ENCODE peak calls at places on chromosomes 6 and 20, in nine cellular contexts. G, D, C, P, V, S, H, F and M are unnamed samples.

GRCh38 chr6:29456971-29457370 is at the start of the genes OR11A1 and OR2H1:
- DNase-seq in G (no peak), D (no peak), C (no peak), P (no peak), V (no peak), S (no peak), H (no peak), F (no peak), M (no peak)

GRCh38 chr20:35359335-35359997 is 52.3 kb downstream of the UQCC1 start:
- DNase-seq in G (no peak), D (no peak), C (no peak), P (no peak), V (no peak), S (no peak), H (no peak), F (no peak), M (no peak)

GRCh38 chr6:8492536-8493125 is 57.3 kb upstream of the SLC35B3 start:
- DNase-seq in G (no peak), D (no peak), C (no peak), P (no peak), V (no peak), S (peak), H (no peak), F (no peak), M (no peak)

GRCh38 chr20:25016471-25016870 is 23.9 kb upstream of the APMAP start:
- DNase-seq in G (no peak), D (no peak), C (no peak), P (no peak), V (no peak), S (no peak), H (no peak), F (peak), M (no peak)

GRCh38 chr20:32574296-32575226 is 10.6 kb downstream of the NOL4L start:
- DNase-seq in G (peak), D (peak), C (no peak), P (no peak), V (peak), S (peak), H (no peak), F (peak), M (peak)

GRCh38 chr20:22773326-22773725 is 189.0 kb upstream of the FOXA2 start:
- DNase-seq in G (peak), D (peak), C (no peak), P (no peak), V (no peak), S (no peak), H (no peak), F (no peak), M (no peak)

GRCh38 chr20:49653925-49654324 is 59.8 kb downstream of the B4GALT5 start:
- DNase-seq in G (no peak), D (no peak), C (no peak), P (no peak), V (no peak), S (no peak), H (no peak), F (no peak), M (no peak)

GRCh38 chr6:43021270-43022047 is at the start of gene RRP36:
- DNase-seq in G (peak), D (peak), C (peak), P (peak), V (peak), S (peak), H (peak), F (peak), M (peak)

GRCh38 chr6:96450082-96450759 is 71.4 kb upstream of the UFL1 start:
- DNase-seq in G (no peak), D (no peak), C (peak), P (peak), V (no peak), S (no peak), H (no peak), F (no peak), M (peak)

GRCh38 chr6:14832427-14832826 is 413.4 kb upstream of the JARID2 start:
- DNase-seq in G (no peak), D (no peak), C (no peak), P (no peak), V (no peak), S (no peak), H (no peak), F (no peak), M (no peak)

GRCh38 chr6:104796031-104796785 is 63.5 kb downstream of the HACE1 start:
- DNase-seq in G (no peak), D (no peak), C (no peak), P (no peak), V (no peak), S (no peak), H (no peak), F (no peak), M (no peak)

GRCh38 chr20:62616728-62617621 is 25.3 kb upstream of the SLCO4A1 start:
- DNase-seq in G (peak), D (peak), C (peak), P (peak), V (no peak), S (peak), H (peak), F (peak), M (peak)

GRCh38 chr20:19522080-19522801 is 235.8 kb upstream of the RIN2 start:
- DNase-seq in G (no peak), D (no peak), C (no peak), P (no peak), V (no peak), S (no peak), H (no peak), F (no peak), M (no peak)

GRCh38 chr6:113570651-113571050 is 286.5 kb upstream of the MARCKS start:
- DNase-seq in G (no peak), D (no peak), C (no peak), P (no peak), V (no peak), S (no peak), H (no peak), F (no peak), M (no peak)

GRCh38 chr6:45739058-45739457 is 276.6 kb downstream of the CLIC5 start:
- DNase-seq in G (no peak), D (no peak), C (no peak), P (no peak), V (no peak), S (no peak), H (no peak), F (no peak), M (no peak)

GRCh38 chr6:139765825-139766285 is 391.4 kb upstream of the CITED2 start:
- DNase-seq in G (peak), D (peak), C (no peak), P (no peak), V (no peak), S (peak), H (no peak), F (no peak), M (peak)

GRCh38 chr6:113338610-113339009 is 518.5 kb upstream of the MARCKS start:
- DNase-seq in G (no peak), D (no peak), C (no peak), P (no peak), V (no peak), S (no peak), H (no peak), F (no peak), M (no peak)

GRCh38 chr6:23316131-23316530 is 746.8 kb downstream of the HDGFL1 start:
- DNase-seq in G (peak), D (peak), C (no peak), P (no peak), V (peak), S (no peak), H (no peak), F (no peak), M (peak)

GRCh38 chr6:98835149-98836024 is 1.0 kb downstream of the POU3F2 start:
- DNase-seq in G (no peak), D (no peak), C (peak), P (no peak), V (no peak), S (peak), H (peak), F (peak), M (no peak)

GRCh38 chr6:65399355-65400084 is 307.5 kb downstream of the EYS start:
- DNase-seq in G (no peak), D (no peak), C (no peak), P (no peak), V (no peak), S (no peak), H (no peak), F (no peak), M (no peak)

GRCh38 chr6:44041461-44042260 is 85.6 kb downstream of the MRPL14 start:
- DNase-seq in G (peak), D (peak), C (no peak), P (peak), V (peak), S (peak), H (no peak), F (peak), M (peak)

GRCh38 chr20:20334489-20334888 is 33.4 kb upstream of the INSM1 start:
- DNase-seq in G (no peak), D (no peak), C (no peak), P (no peak), V (no peak), S (no peak), H (no peak), F (no peak), M (no peak)

GRCh38 chr20:46128310-46129151 is 10.4 kb downstream of the CD40 start:
- DNase-seq in G (peak), D (peak), C (peak), P (no peak), V (no peak), S (no peak), H (peak), F (peak), M (no peak)

GRCh38 chr6:43497129-43497396 is 13.1 kb downstream of the LRRC73 start:
- DNase-seq in G (no peak), D (no peak), C (no peak), P (no peak), V (no peak), S (no peak), H (no peak), F (no peak), M (no peak)

GRCh38 chr6:121335111-121336008 is 1.1 kb upstream of the TBC1D32 start:
- DNase-seq in G (no peak), D (peak), C (no peak), P (no peak), V (no peak), S (no peak), H (no peak), F (no peak), M (no peak)

GRCh38 chr6:21664263-21665081 is 70.9 kb downstream of the SOX4 start:
- DNase-seq in G (peak), D (no peak), C (peak), P (peak), V (no peak), S (peak), H (peak), F (peak), M (no peak)

GRCh38 chr6:122008105-122009100 is 391.0 kb upstream of the HSF2 start:
- DNase-seq in G (peak), D (peak), C (peak), P (no peak), V (no peak), S (peak), H (no peak), F (peak), M (no peak)

GRCh38 chr20:17680128-17680835 is 1.8 kb downstream of the RRBP1 start:
- DNase-seq in G (peak), D (peak), C (peak), P (peak), V (peak), S (peak), H (no peak), F (peak), M (peak)

GRCh38 chr20:46970937-46971630 is 76.4 kb downstream of the EYA2 start:
- DNase-seq in G (peak), D (peak), C (peak), P (no peak), V (peak), S (peak), H (peak), F (peak), M (peak)

GRCh38 chr6:7819641-7820040 is 90.9 kb downstream of the TXNDC5 start:
- DNase-seq in G (peak), D (peak), C (no peak), P (no peak), V (no peak), S (peak), H (no peak), F (no peak), M (no peak)

GRCh38 chr20:53752971-53753879 is 159.6 kb upstream of the ZNF217 start:
- DNase-seq in G (peak), D (no peak), C (no peak), P (no peak), V (no peak), S (peak), H (no peak), F (no peak), M (peak)

GRCh38 chr6:26126394-26127221 is 39.4 kb downstream of the HFE start:
- DNase-seq in G (no peak), D (no peak), C (no peak), P (no peak), V (no peak), S (peak), H (no peak), F (peak), M (peak)

GRCh38 chr20:52869276-52869675 is 102.9 kb upstream of the TSHZ2 start:
- DNase-seq in G (no peak), D (no peak), C (no peak), P (no peak), V (no peak), S (no peak), H (no peak), F (no peak), M (no peak)

GRCh38 chr6:110547266-110547964 is 71.0 kb upstream of the SLC22A16 start:
- DNase-seq in G (peak), D (no peak), C (no peak), P (no peak), V (no peak), S (peak), H (no peak), F (no peak), M (peak)

GRCh38 chr20:9348746-9349145 is 165.6 kb upstream of the LAMP5 start:
- DNase-seq in G (peak), D (peak), C (no peak), P (no peak), V (no peak), S (no peak), H (no peak), F (no peak), M (no peak)

GRCh38 chr6:149636116-149636515 is 12.4 kb downstream of the KATNA1 start:
- DNase-seq in G (peak), D (peak), C (no peak), P (no peak), V (peak), S (no peak), H (no peak), F (no peak), M (peak)

GRCh38 chr6:101845172-101845571 is 451.7 kb downstream of the GRIK2 start:
- DNase-seq in G (no peak), D (no peak), C (no peak), P (no peak), V (no peak), S (no peak), H (no peak), F (no peak), M (no peak)

GRCh38 chr6:50098306-50098705 is 48.6 kb upstream of the DEFB112 start:
- DNase-seq in G (no peak), D (no peak), C (no peak), P (no peak), V (no peak), S (no peak), H (no peak), F (no peak), M (no peak)

DNA sequence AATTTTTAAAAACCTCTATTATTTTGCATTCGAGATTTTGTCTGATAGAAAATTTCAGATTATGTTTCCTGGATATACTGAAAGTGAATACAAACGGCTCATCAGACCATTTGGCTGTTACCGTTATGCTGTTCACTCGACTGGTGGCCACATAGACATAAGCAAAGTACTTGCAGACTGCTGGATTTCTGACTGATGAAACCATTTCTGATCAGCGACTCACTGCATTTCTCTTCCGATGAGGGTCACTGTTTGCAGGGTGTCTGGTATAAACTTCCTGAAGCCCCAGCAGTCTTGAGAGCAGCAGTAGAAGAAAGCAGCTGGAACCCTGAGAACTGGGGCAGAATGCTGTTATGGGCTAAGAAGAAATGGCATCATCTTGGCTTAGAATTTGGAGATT is 17.7 kb downstream of the SNX9 start:
- DNase-seq in G (peak), D (peak), C (no peak), P (no peak), V (no peak), S (peak), H (no peak), F (no peak), M (peak)
- TF ChIP-seq CTCF in G (no peak), D (no peak), C (no peak), P (no peak), V (no peak), S (no peak), H (no peak), F (no peak), M (no peak)

DNA sequence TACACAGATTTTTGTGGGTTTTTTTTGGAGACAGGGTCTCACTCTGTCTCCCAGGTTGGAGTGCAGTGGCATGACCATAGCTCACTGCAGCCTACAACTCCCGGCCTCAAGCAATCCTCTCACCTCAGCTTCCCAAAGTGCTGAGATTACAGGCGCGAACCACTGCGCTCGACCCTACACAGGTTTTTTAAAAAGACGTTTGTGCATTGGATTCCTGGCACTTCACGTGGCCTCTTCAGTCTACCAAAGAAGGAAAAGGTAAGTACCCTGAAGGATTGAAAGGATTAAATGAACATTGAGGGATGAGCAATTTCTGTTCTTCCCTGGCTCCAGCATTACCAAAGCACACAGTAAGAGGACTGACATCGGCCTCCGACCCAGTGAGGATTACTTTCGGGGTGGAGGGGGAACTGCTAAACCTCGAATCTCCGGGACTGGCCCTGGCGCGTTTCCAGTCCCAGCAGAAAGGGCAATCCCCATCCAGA is 556 bp upstream of the YWHAB start:
- DNase-seq in G (no peak), D (no peak), C (no peak), P (no peak), V (no peak), S (no peak), H (no peak), F (no peak), M (no peak)
- H3K4me3 ChIP-seq in G (peak), D (peak), C (peak), P (peak), V (peak), S (peak), H (peak), F (peak), M (peak)

GRCh38 chr6:137543114-137543513 is 48.9 kb upstream of the OLIG3 start:
- DNase-seq in G (no peak), D (no peak), C (no peak), P (no peak), V (no peak), S (no peak), H (no peak), F (peak), M (no peak)
- TF ChIP-seq CTCF in G (no peak), D (no peak), C (no peak), P (no peak), V (no peak), S (no peak), H (no peak), F (peak), M (no peak)

GRCh38 chr6:63478751-63479150 is 93.5 kb upstream of the LOC128125822 start:
- DNase-seq in G (no peak), D (no peak), C (no peak), P (no peak), V (no peak), S (no peak), H (no peak), F (no peak), M (peak)

GRCh38 chr6:63475707-63476106 is 96.6 kb upstream of the LOC128125822 start:
- DNase-seq in G (no peak), D (no peak), C (no peak), P (no peak), V (no peak), S (no peak), H (no peak), F (no peak), M (no peak)

GRCh38 chr6:63471654-63472053 is 100.6 kb upstream of the LOC128125822 start:
- DNase-seq in G (no peak), D (no peak), C (no peak), P (no peak), V (no peak), S (no peak), H (no peak), F (no peak), M (no peak)

GRCh38 chr6:63476302-63476701 is 96.0 kb upstream of the LOC128125822 start:
- DNase-seq in G (no peak), D (peak), C (peak), P (no peak), V (no peak), S (no peak), H (no peak), F (peak), M (no peak)

GRCh38 chr6:63477422-63478040 is 94.7 kb upstream of the LOC128125822 start:
- DNase-seq in G (no peak), D (no peak), C (no peak), P (no peak), V (no peak), S (no peak), H (no peak), F (no peak), M (no peak)
- H3K4me3 ChIP-seq in G (no peak), D (no peak), C (no peak), P (no peak), V (no peak), S (no peak), H (no peak), F (no peak), M (no peak)

GRCh38 chr6:83413068-83413467 is 17.8 kb downstream of the ME1 start:
- DNase-seq in G (no peak), D (no peak), C (no peak), P (no peak), V (no peak), S (no peak), H (no peak), F (no peak), M (no peak)

GRCh38 chr6:83417880-83418663 is 12.8 kb downstream of the ME1 start:
- DNase-seq in G (peak), D (peak), C (peak), P (no peak), V (peak), S (peak), H (no peak), F (peak), M (peak)
- TF ChIP-seq CTCF in G (peak), D (peak), C (peak), P (peak), V (peak), S (peak), H (peak), F (peak), M (peak)

GRCh38 chr6:33452496-33452895 is 1.9 kb upstream of the ZBTB9 start:
- DNase-seq in G (no peak), D (no peak), C (no peak), P (no peak), V (no peak), S (no peak), H (no peak), F (no peak), M (no peak)

GRCh38 chr6:33451606-33452005 is 2.8 kb upstream of the ZBTB9 start:
- DNase-seq in G (no peak), D (no peak), C (no peak), P (no peak), V (no peak), S (no peak), H (no peak), F (no peak), M (no peak)

GRCh38 chr6:33454009-33454946 is at the start of gene ZBTB9:
- DNase-seq in G (peak), D (peak), C (peak), P (peak), V (peak), S (peak), H (peak), F (peak), M (peak)

GRCh38 chr6:33453361-33454008 is 891 bp upstream of the ZBTB9 start:
- DNase-seq in G (no peak), D (peak), C (no peak), P (no peak), V (no peak), S (peak), H (no peak), F (no peak), M (no peak)

GRCh38 chr6:33450434-33450833 is 3.9 kb upstream of the ZBTB9 start:
- DNase-seq in G (peak), D (peak), C (no peak), P (no peak), V (no peak), S (no peak), H (no peak), F (no peak), M (no peak)
- H3K4me3 ChIP-seq in G (no peak), D (no peak), C (no peak), P (no peak), V (no peak), S (no peak), H (no peak), F (no peak), M (no peak)

DNA sequence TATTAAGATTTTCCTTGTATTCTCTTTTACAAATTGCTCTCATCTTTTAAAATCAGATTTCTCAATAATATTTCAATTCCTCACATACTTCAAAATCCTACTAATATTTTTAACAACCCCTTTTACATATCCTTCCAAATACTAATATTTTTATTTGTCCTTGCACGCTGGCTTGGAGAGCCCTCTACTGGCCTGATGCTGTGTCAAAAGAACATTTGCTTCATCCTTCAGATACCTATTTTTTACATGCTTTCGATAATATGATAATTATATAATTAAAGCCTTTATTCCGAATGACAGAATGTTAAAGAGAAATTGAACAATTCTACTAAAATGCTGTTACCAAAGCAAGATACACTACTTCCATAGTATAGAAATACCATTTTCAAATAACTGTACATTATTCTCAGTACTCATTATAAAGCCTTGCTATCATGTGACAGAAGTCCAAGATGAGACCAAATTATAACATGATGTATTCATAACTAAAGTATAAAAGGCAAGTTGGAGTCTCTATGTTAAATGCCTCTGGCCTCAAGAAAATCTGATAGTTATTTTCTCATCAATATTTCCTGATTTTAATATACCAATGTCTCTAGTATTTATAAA is 39.0 kb upstream of the PLN start:
- DNase-seq in G (peak), D (peak), C (peak), P (no peak), V (no peak), S (peak), H (peak), F (peak), M (peak)
- TF ChIP-seq CTCF in G (peak), D (peak), C (peak), P (peak), V (peak), S (peak), H (peak), F (peak), M (peak)